ENCODE peak calls at places on chromosomes 7 and 10, in four cellular contexts. P is HepG2, S is K562, I is GM12878. F is an unnamed sample.

GRCh38 chr10:31607481-31607880 is 288.5 kb downstream of the ZEB1 start:
- DNase-seq in P (no peak), I (no peak), S (no peak), F (no peak)

GRCh38 chr10:70437721-70438120 is 3.8 kb downstream of the NODAL start:
- DNase-seq in P (no peak), I (no peak), S (no peak), F (no peak)

GRCh38 chr10:52312999-52313349 is 1.1 kb upstream of the DKK1 start:
- DNase-seq in S (no peak), P (no peak), I (no peak), F (no peak)

GRCh38 chr10:116490028-116490662 is 55.6 kb upstream of the PNLIP start:
- DNase-seq in P (peak), I (no peak), S (peak), F (peak)

GRCh38 chr10:60363187-60363586 is 26.5 kb downstream of the ANK3 start:
- DNase-seq in I (no peak), S (no peak), P (no peak), F (no peak)

GRCh38 chr10:104938031-104938430 is 296.9 kb downstream of the SORCS3 start:
- DNase-seq in P (no peak), I (no peak), S (no peak), F (no peak)

GRCh38 chr7:85840532-85840931 is 653.7 kb upstream of the SEMA3D start:
- DNase-seq in S (no peak), I (no peak), P (no peak), F (no peak)

GRCh38 chr10:47137311-47137851 is 162.6 kb upstream of the GDF10 start:
- DNase-seq in P (no peak), I (no peak), S (no peak), F (no peak)

GRCh38 chr7:45683556-45684148 is 109.5 kb downstream of the ADCY1 start:
- DNase-seq in S (no peak), P (no peak), I (no peak), F (no peak)

GRCh38 chr7:50341709-50342108 is 37.2 kb downstream of the IKZF1 start:
- DNase-seq in P (no peak), S (no peak), I (no peak), F (no peak)

GRCh38 chr7:3065724-3066143 is 22.1 kb upstream of the CARD11 start:
- DNase-seq in P (peak), S (peak), I (no peak), F (peak)

GRCh38 chr7:23247602-23248335 is 1.2 kb downstream of the GPNMB start:
- DNase-seq in P (no peak), I (no peak), S (no peak), F (no peak)

GRCh38 chr10:114609518-114610426 is 48.3 kb downstream of the ABLIM1 start:
- DNase-seq in P (no peak), S (no peak), I (no peak), F (no peak)

GRCh38 chr10:130477360-130477759 is 341.2 kb downstream of the GLRX3 start:
- DNase-seq in P (no peak), S (no peak), I (no peak), F (no peak)

GRCh38 chr10:99905971-99906370 is 103.8 kb downstream of the DNMBP start:
- DNase-seq in I (no peak), P (no peak), S (no peak), F (no peak)

GRCh38 chr10:98340946-98341345 is 73.0 kb upstream of the LOXL4 start:
- DNase-seq in I (no peak), P (no peak), S (no peak), F (no peak)

GRCh38 chr10:132835848-132836233 is 49.9 kb upstream of the NKX6-2 start:
- DNase-seq in P (no peak), I (no peak), S (no peak), F (no peak)

DNA sequence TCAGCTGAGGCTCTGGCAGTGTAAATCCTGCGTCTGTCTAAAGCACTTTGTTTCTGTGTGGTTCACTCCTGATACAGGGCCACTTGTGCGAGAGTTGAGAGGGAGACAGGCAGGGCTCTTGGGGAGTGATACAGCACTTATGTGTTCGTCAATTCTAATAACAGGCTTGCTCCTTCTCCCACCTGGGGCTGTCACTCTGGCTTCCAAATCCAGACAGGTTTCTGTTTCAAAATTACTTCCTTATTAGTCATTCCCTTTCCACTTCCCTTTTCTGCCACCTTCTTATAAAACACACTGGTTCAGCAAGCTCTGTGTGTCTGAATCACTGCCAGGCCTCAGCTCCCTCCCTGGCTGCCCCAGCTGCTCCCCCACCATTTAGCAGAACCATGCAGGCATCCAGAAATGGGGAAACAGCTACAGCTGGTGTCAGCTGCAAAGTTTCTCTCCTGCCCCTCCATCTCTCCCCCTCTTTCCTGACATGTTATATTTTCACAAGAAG is 58.5 kb upstream of the ZNRF2 start:
- DNase-seq in S (no peak), P (no peak), I (peak), F (no peak)
- TF ChIP-seq FOXK2 in S (no peak), P (no peak), I (no peak), F (no peak)

GRCh38 chr10:69146756-69147155 is 22.8 kb downstream of the VPS26A start:
- DNase-seq in S (no peak), I (no peak), P (no peak), F (no peak)
- TF ChIP-seq TARDBP in S (no peak), I (no peak), P (no peak), F (no peak)

GRCh38 chr7:137903382-137904169 is 56.8 kb upstream of the DGKI start:
- DNase-seq in S (peak), P (peak), I (peak), F (peak)
- TF ChIP-seq FOXK2 in S (no peak), P (no peak), I (no peak), F (no peak)

GRCh38 chr10:102605712-102606111 is 38.6 kb upstream of the TRIM8 start:
- DNase-seq in S (no peak), P (no peak), I (no peak), F (no peak)

GRCh38 chr10:102603946-102604345 is 40.3 kb upstream of the TRIM8 start:
- DNase-seq in I (no peak), P (no peak), S (no peak), F (no peak)

GRCh38 chr10:102602272-102603045 is 41.8 kb upstream of the TRIM8 start:
- DNase-seq in S (no peak), P (no peak), I (no peak), F (no peak)

GRCh38 chr10:102601639-102602038 is 42.6 kb upstream of the TRIM8 start:
- DNase-seq in S (no peak), P (no peak), I (no peak), F (no peak)

DNA sequence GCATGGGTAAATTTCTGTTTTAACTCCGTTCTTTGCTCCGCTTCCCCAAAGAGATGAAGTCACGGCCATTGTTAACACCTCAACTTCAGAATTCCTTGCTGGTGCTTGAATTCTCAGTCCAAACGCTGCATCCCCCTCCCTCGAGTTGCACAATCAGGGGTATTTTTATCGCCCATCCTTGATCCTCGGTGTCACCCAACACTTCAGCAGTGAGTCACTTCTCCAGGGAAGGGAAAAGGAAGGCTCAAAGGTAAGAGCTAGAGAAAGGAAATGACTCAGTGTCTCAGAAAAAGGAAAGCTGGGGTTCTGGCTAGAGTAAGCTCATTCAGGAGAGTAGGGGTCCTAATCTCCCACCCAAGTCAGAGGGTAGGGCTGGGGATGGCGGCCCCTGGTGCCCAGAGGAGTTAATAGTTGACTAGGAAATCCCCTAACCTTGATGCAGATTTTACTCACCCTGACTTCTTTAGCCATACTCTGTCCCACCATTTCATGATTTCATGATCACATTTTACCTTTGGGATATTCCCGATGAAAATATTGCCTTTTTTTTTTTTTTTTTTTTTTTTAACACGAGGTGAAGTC is 39.8 kb upstream of the TRIM8 start:
- DNase-seq in S (no peak), P (no peak), I (no peak), F (no peak)
- TF ChIP-seq TARDBP in S (no peak), P (no peak), I (no peak), F (no peak)